ENCODE peak calls at places on chromosome 16, in four cellular contexts. G, E, P and X are unnamed samples.

GRCh38 chr16:84543931-84544776 is 39.7 kb upstream of the MEAK7 start:
- DNase-seq in E (no peak), G (no peak), P (no peak), X (no peak)

GRCh38 chr16:21283521-21284289 is 5.6 kb upstream of the CRYM start:
- DNase-seq in G (peak; percentile 85), P (no peak), E (no peak), X (peak; percentile 36)

GRCh38 chr16:14564881-14565687 is 65.0 kb downstream of the PARN start:
- DNase-seq in E (no peak), G (no peak), P (no peak), X (peak; percentile 56)

GRCh38 chr16:17397499-17397891 is 73.3 kb downstream of the XYLT1 start:
- DNase-seq in P (no peak), E (no peak), G (no peak), X (peak; percentile 99)

GRCh38 chr16:16917201-16917600 is 538.3 kb downstream of the NPIPA7 start:
- DNase-seq in P (no peak), E (no peak), G (no peak), X (no peak)

GRCh38 chr16:1310832-1311200 is 1.4 kb downstream of the UBE2I start:
- DNase-seq in P (no peak), E (no peak), G (no peak), X (no peak)

GRCh38 chr16:3868556-3868955 is 12.0 kb downstream of the CREBBP start:
- DNase-seq in E (no peak), P (no peak), G (no peak), X (no peak)

GRCh38 chr16:78163772-78164391 is 64.4 kb downstream of the WWOX start:
- DNase-seq in G (no peak), P (no peak), E (no peak), X (peak; percentile 10)

GRCh38 chr16:11896776-11897175 is 19.0 kb downstream of the GSPT1 start:
- DNase-seq in G (no peak), P (no peak), E (no peak), X (no peak)

GRCh38 chr16:82715833-82716232 is 89.1 kb downstream of the CDH13 start:
- DNase-seq in G (no peak), E (no peak), P (no peak), X (no peak)

GRCh38 chr16:30998852-30999761 is 11.3 kb downstream of the STX1B start:
- DNase-seq in G (no peak), E (no peak), P (no peak), X (no peak)

GRCh38 chr16:56613706-56614105 is 5.3 kb downstream of the MT2A start:
- DNase-seq in G (no peak), E (no peak), P (no peak), X (no peak)